ENCODE peak calls at places on chromosome 4, in four cellular contexts. A is pancreas, P is neuronal stem cell, J is left ventricle myocardium inferior. N is an unnamed sample.

GRCh38 chr4:177450421-177451107 is 8.3 kb upstream of the AGA start:
- DNase-seq in P (no peak), J (no peak), A (no peak), N (no peak)

GRCh38 chr4:37453361-37454262 is 209.1 kb downstream of the NWD2 start:
- DNase-seq in J (peak; percentile 42), A (peak; percentile 82), P (peak; percentile 43), N (peak; percentile 15)

GRCh38 chr4:6469144-6469543 is 3.3 kb downstream of the PPP2R2C start:
- DNase-seq in J (no peak), P (no peak), A (no peak), N (no peak)

GRCh38 chr4:99723555-99724450 is 66.2 kb upstream of the C4orf54 start:
- DNase-seq in P (no peak), A (peak; percentile 74), J (peak; percentile 58), N (no peak)

GRCh38 chr4:85370400-85371032 is 104.4 kb upstream of the ARHGAP24 start:
- DNase-seq in A (no peak), J (no peak), P (peak; percentile 41), N (peak; percentile 17)

GRCh38 chr4:137659431-137659830 is 127.1 kb upstream of the PCDH18 start:
- DNase-seq in J (no peak), P (no peak), A (no peak), N (no peak)

GRCh38 chr4:55069248-55069647 is 56.1 kb downstream of the KDR start:
- DNase-seq in P (no peak), J (peak; percentile 18), A (no peak), N (no peak)

GRCh38 chr4:10212400-10212799 is 95.8 kb upstream of the WDR1 start:
- DNase-seq in A (no peak), P (no peak), J (no peak), N (no peak)

GRCh38 chr4:45646885-45647598 is 476.8 kb downstream of the GABRG1 start:
- DNase-seq in J (no peak), P (no peak), A (no peak), N (no peak)

GRCh38 chr4:81521708-81522107 is 50.0 kb upstream of the RASGEF1B start:
- DNase-seq in A (no peak), P (no peak), J (no peak), N (no peak)

GRCh38 chr4:136583567-136583966 is 948.7 kb downstream of the PCDH18 start:
- DNase-seq in J (no peak), A (no peak), P (no peak), N (no peak)

GRCh38 chr4:128844931-128845330 is 35.4 kb downstream of the JADE1 start:
- DNase-seq in P (no peak), A (peak; percentile 91), J (peak; percentile 64), N (no peak)
- H3K36me3 ChIP-seq in P (peaks cover 98% of the 10 kb centered on the region), A (peaks cover 33% of the 10 kb centered on the region), J (peaks cover 66% of the 10 kb centered on the region), N (peaks cover 32% of the 10 kb centered on the region)

GRCh38 chr4:139886798-139887197 is 221.2 kb downstream of the MGST2 start:
- DNase-seq in J (no peak), A (no peak), P (no peak), N (no peak)
- H3K4me3 ChIP-seq in J (peak overlapping the region; percentile 48), A (peak overlapping the region; percentile 11), P (no peak overlapping the region), N (no peak overlapping the region)

DNA sequence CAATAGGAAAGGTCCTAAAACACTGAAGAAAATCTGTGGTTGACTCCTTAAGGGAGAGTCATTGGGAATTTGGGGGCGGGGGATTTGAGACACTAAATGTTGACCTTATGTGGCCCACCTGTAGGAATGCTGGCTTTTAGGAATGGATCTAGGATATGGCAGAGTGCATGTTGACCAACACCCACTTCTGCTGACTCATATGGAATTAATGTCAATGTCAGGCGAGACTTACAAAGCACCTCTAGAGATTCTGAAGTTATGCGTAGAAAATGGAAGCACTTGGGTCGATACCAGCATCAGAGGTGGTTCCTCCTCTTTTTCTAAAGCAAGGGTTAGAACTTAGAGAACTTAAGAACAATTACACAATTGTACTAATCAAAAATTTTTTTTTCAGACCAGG is 100.6 kb upstream of the CBR4 start:
- DNase-seq in P (no peak), A (no peak), J (no peak), N (no peak)
- H3K36me3 ChIP-seq in P (peaks cover 95% of the 10 kb centered on the region), A (no peaks in the 10 kb centered on the region), J (peaks cover 68% of the 10 kb centered on the region), N (peaks cover 4% of the 10 kb centered on the region)

GRCh38 chr4:124414641-124415040 is 297.9 kb downstream of the ANKRD50 start:
- DNase-seq in J (no peak), A (no peak), P (no peak), N (no peak)

GRCh38 chr4:124420166-124420695 is 292.3 kb downstream of the ANKRD50 start:
- DNase-seq in P (no peak), A (no peak), J (no peak), N (no peak)

GRCh38 chr4:124415206-124415605 is 297.3 kb downstream of the ANKRD50 start:
- DNase-seq in A (no peak), J (no peak), P (no peak), N (no peak)
- H3K4me3 ChIP-seq in A (no peak overlapping the region), J (no peak overlapping the region), P (no peak overlapping the region), N (no peak overlapping the region)

GRCh38 chr4:184424279-184424678 is 50.1 kb downstream of the IRF2 start:
- DNase-seq in A (no peak), J (no peak), P (no peak), N (no peak)
- H3K36me3 ChIP-seq in A (peaks cover 4% of the 10 kb centered on the region), J (peaks cover 65% of the 10 kb centered on the region), P (peaks cover 70% of the 10 kb centered on the region), N (peaks cover 25% of the 10 kb centered on the region)

DNA sequence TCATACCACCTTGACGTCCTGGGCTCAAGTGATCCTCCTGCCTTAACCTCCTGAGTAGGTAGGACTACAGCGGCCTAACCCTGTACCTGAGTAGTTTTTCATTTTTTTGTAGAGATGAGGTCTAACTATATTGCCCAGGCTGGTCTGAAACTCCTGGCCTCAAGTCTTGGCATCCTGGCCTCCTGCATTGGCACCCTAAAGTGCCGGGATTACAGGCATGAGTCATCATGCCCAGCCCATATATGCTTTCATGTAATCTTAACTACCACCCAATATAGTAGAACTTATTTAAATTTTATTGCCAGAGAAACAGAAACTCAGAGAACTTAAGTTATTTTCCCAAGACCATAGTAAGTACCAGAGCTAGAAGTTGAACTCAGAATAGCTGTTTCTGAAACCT is 27.1 kb downstream of the AFM start:
- DNase-seq in A (no peak), J (no peak), P (no peak), N (no peak)
- H3K4me3 ChIP-seq in A (no peak overlapping the region), J (no peak overlapping the region), P (no peak overlapping the region), N (no peak overlapping the region)

GRCh38 chr4:961651-962230 is 11.6 kb downstream of the DGKQ start:
- DNase-seq in J (no peak), P (no peak), A (no peak), N (no peak)
- H3K36me3 ChIP-seq in J (peaks cover 51% of the 10 kb centered on the region), P (peaks cover 21% of the 10 kb centered on the region), A (no peaks in the 10 kb centered on the region), N (peaks cover 8% of the 10 kb centered on the region)

DNA sequence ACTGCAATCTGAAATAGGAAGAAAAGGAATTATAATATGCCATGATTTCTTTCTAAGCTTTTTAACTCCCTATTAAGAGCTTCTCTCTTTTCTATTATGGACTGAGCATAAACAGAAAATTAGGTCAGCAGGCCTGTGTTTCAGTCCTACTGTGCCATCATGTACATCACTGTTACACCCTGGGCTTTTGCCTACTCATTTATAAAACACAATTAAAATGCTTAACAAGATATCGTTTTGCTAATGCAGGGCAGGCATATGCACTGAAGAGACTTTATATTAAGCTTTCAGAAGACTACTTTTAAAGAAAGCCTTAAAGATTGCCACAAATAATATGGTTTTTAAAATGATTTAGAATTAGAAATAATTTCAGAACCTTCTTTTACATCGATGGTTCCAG is 828 bp upstream of the BBS12 start:
- DNase-seq in A (no peak), J (no peak), P (no peak), N (no peak)
- H3K4me3 ChIP-seq in A (peak overlapping the region; percentile 56), J (peak overlapping the region; percentile 88), P (peak overlapping the region; percentile 38), N (no peak overlapping the region)

N was measured in GM06990.